ENCODE peak calls at places on chromosomes 4 and X, in eight cellular contexts. Z, P, S, J, R, B, E and M are unnamed samples.

GRCh38 chr4:165725352-165725751 is 147.7 kb upstream of the TLL1 start:
- DNase-seq in R (no peak), Z (no peak), E (no peak), S (no peak), B (no peak), J (no peak), P (no peak), M (no peak)

GRCh38 chrX:119984652-119985051 is 41.1 kb upstream of the NKAP start:
- DNase-seq in B (no peak), S (no peak), Z (no peak), P (no peak), E (no peak), J (no peak), R (no peak), M (no peak)

GRCh38 chr4:177251237-177251636 is 58.4 kb upstream of the NEIL3 start:
- DNase-seq in R (no peak), J (no peak), S (no peak), P (no peak), Z (no peak), B (no peak), E (peak; percentile 19), M (no peak)

GRCh38 chrX:53065066-53065465 is 16.5 kb downstream of the GPR173 start:
- DNase-seq in R (no peak), P (no peak), Z (no peak), B (no peak), E (no peak), S (no peak), J (no peak), M (no peak)

GRCh38 chr4:155609455-155610059 is 57.1 kb upstream of the GUCY1A1 start:
- DNase-seq in P (no peak), S (no peak), B (no peak), E (no peak), Z (no peak), J (no peak), R (peak; percentile 19), M (no peak)

GRCh38 chr4:130203571-130203970 is 1107.6 kb downstream of the C4orf33 start:
- DNase-seq in S (no peak), P (no peak), J (no peak), B (no peak), Z (no peak), E (no peak), R (no peak), M (no peak)

GRCh38 chr4:185600801-185601200 is 65.5 kb upstream of the PDLIM3 start:
- DNase-seq in J (no peak), E (no peak), S (no peak), B (no peak), R (no peak), Z (no peak), P (peak; percentile 15), M (no peak)

GRCh38 chr4:26083987-26084386 is 170.0 kb downstream of the SMIM20 start:
- DNase-seq in E (no peak), J (no peak), B (peak; percentile 63), R (peak; percentile 88), P (peak; percentile 45), Z (no peak), S (peak; percentile 96), M (no peak)

GRCh38 chrX:39721570-39722279 is 376.0 kb downstream of the BCOR start:
- DNase-seq in Z (no peak), S (peak; percentile 87), B (no peak), J (no peak), P (peak; percentile 78), R (no peak), E (no peak), M (no peak)

GRCh38 chr4:137502730-137503129 is 29.6 kb downstream of the PCDH18 start:
- DNase-seq in Z (no peak), B (no peak), R (no peak), P (no peak), J (no peak), E (no peak), S (no peak), M (no peak)

GRCh38 chrX:97399400-97399799 is 515.7 kb downstream of the RPA4 start:
- DNase-seq in P (peak; percentile 42), E (no peak), B (no peak), R (peak; percentile 55), Z (no peak), J (no peak), S (peak; percentile 80), M (no peak)

GRCh38 chr4:127533028-127533700 is 99.6 kb upstream of the INTU start:
- DNase-seq in Z (no peak), B (no peak), P (peak; percentile 97), R (no peak), S (peak; percentile 6), J (no peak), E (peak; percentile 40), M (no peak)

GRCh38 chr4:183610033-183610432 is 49.0 kb downstream of the RWDD4 start:
- DNase-seq in R (no peak), B (no peak), E (no peak), S (peak; percentile 21), J (no peak), P (peak; percentile 59), Z (no peak), M (no peak)

GRCh38 chr4:138555584-138555983 is 313.4 kb upstream of the SLC7A11 start:
- DNase-seq in E (no peak), Z (peak; percentile 28), S (no peak), P (peak; percentile 46), B (no peak), R (peak; percentile 25), J (no peak), M (no peak)

GRCh38 chrX:76439188-76439587 is 11.7 kb downstream of the MAGEE1 start:
- DNase-seq in S (no peak), J (no peak), E (no peak), R (no peak), P (no peak), Z (no peak), B (no peak), M (no peak)

GRCh38 chr4:92172203-92172602 is 131.6 kb upstream of the GRID2 start:
- DNase-seq in R (no peak), P (no peak), Z (no peak), S (no peak), B (no peak), J (no peak), E (no peak), M (no peak)
- TF ChIP-seq CTCF in R (peak; percentile 29), P (peak; percentile 34), Z (no peak), S (peak; percentile 37), B (no peak), J (no peak), E (no peak), M (no peak)

DNA sequence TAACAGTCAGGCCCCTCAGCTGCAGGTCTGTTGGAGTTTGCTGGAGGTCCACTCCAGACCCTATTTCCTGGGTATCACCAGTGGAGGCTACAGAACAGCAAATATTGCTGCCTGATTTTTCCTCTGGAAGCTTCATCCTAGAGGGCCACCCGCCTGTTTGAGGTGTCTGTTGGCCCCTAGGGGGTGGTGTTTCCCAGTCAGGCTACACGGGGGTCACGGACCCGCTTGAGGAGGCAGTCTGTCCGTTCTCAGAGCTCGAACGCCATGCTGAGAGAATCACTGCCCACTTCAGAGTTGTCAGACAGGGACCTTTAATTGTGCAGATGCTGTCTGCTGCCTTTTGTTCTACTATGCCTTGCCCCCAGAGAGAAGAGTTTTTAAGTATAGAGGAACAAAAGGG is 160.8 kb downstream of the DKK2 start:
- DNase-seq in P (no peak), E (no peak), Z (peak; percentile 11), R (no peak), B (no peak), S (no peak), J (no peak), M (no peak)
- TF ChIP-seq CTCF in P (no peak), E (no peak), Z (no peak), R (peak; percentile 22), B (no peak), S (no peak), J (no peak), M (no peak)

GRCh38 chr4:11622961-11623725 is 194.4 kb upstream of the HS3ST1 start:
- DNase-seq in S (no peak), E (no peak), R (no peak), Z (no peak), B (no peak), J (no peak), P (no peak), M (no peak)

GRCh38 chr4:11624370-11624769 is 195.7 kb upstream of the HS3ST1 start:
- DNase-seq in R (no peak), P (no peak), S (no peak), E (no peak), Z (no peak), B (no peak), J (no peak), M (no peak)

GRCh38 chr4:11626046-11626445 is 197.4 kb upstream of the HS3ST1 start:
- DNase-seq in J (no peak), Z (no peak), E (no peak), S (no peak), R (no peak), B (no peak), P (no peak), M (no peak)

GRCh38 chr4:11625206-11625605 is 196.5 kb upstream of the HS3ST1 start:
- DNase-seq in E (no peak), R (no peak), J (no peak), S (no peak), Z (no peak), B (no peak), P (no peak), M (no peak)

GRCh38 chr4:11623726-11624037 is 195.0 kb upstream of the HS3ST1 start:
- DNase-seq in J (no peak), P (peak; percentile 41), R (no peak), B (no peak), Z (no peak), E (peak; percentile 80), S (no peak), M (no peak)
- TF ChIP-seq CTCF in J (no peak), P (peak; percentile 50), R (no peak), B (no peak), Z (no peak), E (no peak), S (peak; percentile 52), M (no peak)

GRCh38 chr4:38180456-38180855 is 220.3 kb downstream of the PTTG2 start:
- DNase-seq in S (no peak), E (no peak), Z (no peak), J (no peak), P (no peak), B (no peak), R (no peak), M (no peak)

GRCh38 chr4:38182334-38182998 is 222.3 kb downstream of the PTTG2 start:
- DNase-seq in R (no peak), Z (no peak), B (no peak), S (no peak), P (no peak), J (no peak), E (no peak), M (no peak)

GRCh38 chr4:38185406-38185805 is 225.2 kb downstream of the PTTG2 start:
- DNase-seq in P (no peak), Z (no peak), E (no peak), J (no peak), S (no peak), B (no peak), R (no peak), M (no peak)

GRCh38 chr4:38188136-38188535 is 227.9 kb downstream of the PTTG2 start:
- DNase-seq in S (no peak), J (no peak), R (no peak), Z (no peak), P (no peak), B (no peak), E (no peak), M (no peak)

DNA sequence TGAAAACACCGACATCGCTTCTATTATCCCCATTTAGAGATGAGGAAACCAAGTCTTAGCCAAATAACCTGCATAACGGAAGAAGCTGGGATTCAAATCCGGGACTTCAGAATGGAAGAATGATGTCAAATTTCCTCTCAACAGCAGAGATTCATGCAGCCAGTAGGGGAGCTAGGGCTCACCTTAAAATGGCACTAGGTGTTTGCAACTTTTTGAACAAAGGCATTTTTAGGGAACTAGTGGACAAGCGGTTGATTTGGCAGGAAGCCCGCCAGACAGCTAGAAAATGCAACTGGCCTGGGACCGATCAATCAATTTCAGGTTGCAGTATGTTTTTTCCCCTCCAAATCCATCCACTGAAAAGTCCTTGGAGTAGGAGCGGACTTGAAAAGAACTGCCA is 224.2 kb downstream of the PTTG2 start:
- DNase-seq in P (no peak), S (no peak), Z (no peak), J (no peak), E (no peak), R (no peak), B (no peak), M (no peak)
- TF ChIP-seq CTCF in P (peak; percentile 26), S (peak; percentile 40), Z (no peak), J (no peak), E (no peak), R (peak; percentile 59), B (no peak), M (no peak)